ENCODE peak calls at places on chromosomes 12 and 14, in nine cellular contexts. I, F, V, W, O, S, Q, A and U are unnamed samples. For H3K36me3, the result is how much of the 10 kb centered on the place peaks cover.

GRCh38 chr14:38883127-38883526 is 219.9 kb downstream of the SEC23A start:
- DNase-seq in I (no peak), F (no peak), V (no peak), W (no peak), O (no peak), S (no peak), Q (no peak), A (no peak), U (no peak)

GRCh38 chr14:19801118-19801464 is 2.5 kb upstream of the OR4N2 start:
- DNase-seq in I (no peak), F (no peak), V (peak), W (no peak), O (no peak), S (no peak), Q (no peak), A (no peak), U (no peak)

GRCh38 chr12:41368006-41368405 is 179.9 kb downstream of the PDZRN4 start:
- DNase-seq in I (no peak), F (peak), V (no peak), W (no peak), O (no peak), S (no peak), Q (no peak), A (no peak), U (no peak)

GRCh38 chr14:89720741-89721315 is 233.7 kb downstream of the EFCAB11 start:
- DNase-seq in I (peak), F (no peak), V (peak), W (peak), O (no peak), S (no peak), Q (no peak), A (peak), U (no peak)

GRCh38 chr14:61492474-61492873 is 171.1 kb downstream of the PRKCH start:
- DNase-seq in I (no peak), F (no peak), V (no peak), W (no peak), O (no peak), S (no peak), Q (no peak), A (no peak), U (no peak)

GRCh38 chr14:51119411-51120051 is 24.6 kb upstream of the TRIM9 start:
- DNase-seq in I (no peak), F (no peak), V (no peak), W (no peak), O (no peak), S (no peak), Q (no peak), A (no peak), U (no peak)

GRCh38 chr14:104263671-104264358 is 125.4 kb downstream of the KIF26A start:
- DNase-seq in I (no peak), F (no peak), V (peak), W (no peak), O (no peak), S (no peak), Q (no peak), A (no peak), U (no peak)

GRCh38 chr12:24270965-24271364 is 321.5 kb upstream of the SOX5 start:
- DNase-seq in I (no peak), F (no peak), V (no peak), W (no peak), O (no peak), S (no peak), Q (no peak), A (no peak), U (no peak)

GRCh38 chr12:131603106-131604033 is 107.5 kb upstream of the SFSWAP start:
- DNase-seq in I (no peak), F (no peak), V (no peak), W (no peak), O (no peak), S (no peak), Q (no peak), A (no peak), U (no peak)

GRCh38 chr14:95024380-95024779 is 132.9 kb downstream of the DICER1 start:
- DNase-seq in I (peak), F (no peak), V (no peak), W (no peak), O (no peak), S (no peak), Q (no peak), A (no peak), U (no peak)

GRCh38 chr12:113299619-113300237 is 35.2 kb downstream of the SLC8B1 start:
- DNase-seq in I (no peak), F (peak), V (peak), W (no peak), O (no peak), S (peak), Q (no peak), A (peak), U (peak)

GRCh38 chr12:62703011-62703380 is 232.0 kb downstream of the PPM1H start:
- DNase-seq in I (no peak), F (peak), V (no peak), W (no peak), O (no peak), S (no peak), Q (no peak), A (no peak), U (no peak)

DNA sequence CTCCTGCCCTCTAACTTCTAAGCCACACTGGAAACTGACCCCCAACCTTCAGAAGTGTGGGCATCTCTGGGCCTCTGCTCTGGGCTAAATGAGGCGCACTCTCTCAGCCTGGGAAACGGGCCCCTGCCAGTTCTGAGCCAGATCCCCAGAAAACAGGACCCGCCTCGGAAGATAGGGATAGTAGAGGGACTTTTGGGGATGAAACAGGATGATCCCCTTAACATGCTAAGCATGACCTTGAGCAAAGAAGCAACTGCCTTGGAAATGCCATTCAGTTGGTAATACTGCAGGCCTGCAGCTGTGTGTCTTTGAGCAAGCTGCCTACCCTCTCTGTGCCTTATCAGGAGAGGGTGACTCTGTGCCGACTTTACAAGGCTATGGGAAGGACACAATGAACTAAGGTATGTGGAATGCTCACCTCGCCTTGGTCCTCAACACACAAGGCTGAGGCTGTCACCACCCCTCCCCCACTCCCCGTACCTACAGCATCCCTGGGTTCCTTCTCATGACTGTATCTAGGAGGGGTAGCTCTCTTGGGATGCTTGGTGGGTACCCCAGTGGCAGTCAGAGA is 54.0 kb downstream of the NCOR2 start:
- DNase-seq in I (no peak), F (no peak), V (no peak), W (no peak), O (no peak), S (no peak), Q (no peak), A (no peak), U (no peak)
- TF ChIP-seq CTCF in I (no peak), F (no peak), V (no peak), W (no peak), O (no peak), S (no peak), Q (no peak), A (no peak), U (no peak)

GRCh38 chr12:26195250-26195640 is at the start of gene SSPN:
- DNase-seq in I (no peak), F (peak), V (peak), W (no peak), O (peak), S (peak), Q (peak), A (peak), U (peak)
- H3K4me3 ChIP-seq in I (peak), F (peak), V (peak), W (no peak), O (peak), S (peak), Q (peak), A (peak), U (peak)

GRCh38 chr14:99506269-99506668 is 25.1 kb downstream of the CCNK start:
- DNase-seq in I (no peak), F (no peak), V (no peak), W (peak), O (no peak), S (no peak), Q (no peak), A (no peak), U (no peak)
- H3K36me3 ChIP-seq in I (half or more), F (half or more), V (half or more), W (half or more), O (under half), S (half or more), Q (half or more), A (half or more), U (half or more)

GRCh38 chr12:86081798-86082197 is 174.4 kb downstream of the MGAT4C start:
- DNase-seq in I (no peak), F (no peak), V (no peak), W (no peak), O (no peak), S (no peak), Q (no peak), A (no peak), U (no peak)
- TF ChIP-seq CTCF in I (no peak), F (no peak), V (no peak), W (no peak), O (no peak), S (no peak), Q (no peak), A (no peak), U (no peak)

GRCh38 chr12:106149096-106149784 is 10.5 kb upstream of the NUAK1 start:
- DNase-seq in I (no peak), F (peak), V (no peak), W (peak), O (no peak), S (peak), Q (no peak), A (no peak), U (no peak)
- H3K4me3 ChIP-seq in I (no peak), F (no peak), V (no peak), W (no peak), O (no peak), S (no peak), Q (no peak), A (no peak), U (no peak)

GRCh38 chr12:110320548-110320947 is 39.5 kb downstream of the ATP2A2 start:
- DNase-seq in I (no peak), F (no peak), V (no peak), W (no peak), O (no peak), S (no peak), Q (no peak), A (no peak), U (no peak)
- H3K36me3 ChIP-seq in I (under half), F (under half), V (under half), W (half or more), O (under half), S (under half), Q (under half), A (half or more), U (under half)